ENCODE peak calls at places on chromosomes 5 and 9, in ten cellular contexts. T is NCI-H526; I is HuH-7.5; J is activated T-cell treated with anti-CD3 and anti-CD28 coated beads for 1 hour; M is transverse colon; R is A549; V is bronchial epithelial cell; K is activated CD4-positive, CD25-positive, alpha-beta regulatory T cell treated with anti-CD3 and anti-CD28 coated beads, Interleukin-2, amount 50 U/mL, for 72 hours; Q is stimulated activated CD8-positive, alpha-beta memory T cell treated with anti-CD3 and anti-CD28 coated beads, Interleukin-7, amount 100 ng/mL, for 24 hours; H is stimulated activated CD4-positive, alpha-beta T cell treated with anti-CD3 and anti-CD28 coated beads, Interleukin-4, amount 100 ng/mL, for 1 hour. X is an unnamed sample.

GRCh38 chr5:43602456-43602817 is 543 bp upstream of the NNT start:
- DNase-seq in T (peak), M (peak), R (peak), Q (no peak), V (peak), H (no peak), I (peak), J (peak), K (peak), X (no peak)

GRCh38 chr9:27371382-27371781 is 74.4 kb upstream of the EQTN start:
- DNase-seq in T (no peak), Q (no peak), K (no peak), R (peak), H (no peak), V (peak), M (peak), J (no peak), I (no peak), X (no peak)

GRCh38 chr5:93606384-93606752 is 23.3 kb downstream of the NR2F1 start:
- DNase-seq in M (no peak), K (no peak), V (no peak), H (no peak), T (no peak), R (no peak), I (no peak), J (no peak), Q (no peak), X (no peak)

GRCh38 chr5:64594025-64594424 is 88.2 kb downstream of the RGS7BP start:
- DNase-seq in M (no peak), R (no peak), Q (no peak), I (no peak), T (no peak), J (no peak), V (no peak), H (no peak), K (no peak), X (no peak)

GRCh38 chr9:105154723-105155191 is 89.7 kb upstream of the SLC44A1 start:
- DNase-seq in J (no peak), I (no peak), H (no peak), T (no peak), K (no peak), V (peak), M (no peak), R (no peak), Q (no peak), X (no peak)

GRCh38 chr9:127854169-127854833 is at the start of gene ENG:
- DNase-seq in J (no peak), V (peak), I (no peak), K (no peak), T (no peak), Q (no peak), R (no peak), H (no peak), M (peak), X (no peak)

GRCh38 chr5:66339896-66340295 is 195.8 kb downstream of the SREK1 start:
- DNase-seq in K (no peak), J (no peak), M (no peak), T (no peak), H (no peak), I (no peak), R (no peak), V (no peak), Q (no peak), X (no peak)

GRCh38 chr9:77827104-77827784 is 179.1 kb upstream of the GNA14 start:
- DNase-seq in H (no peak), T (no peak), I (no peak), J (no peak), Q (no peak), R (no peak), M (no peak), K (no peak), V (no peak), X (no peak)